ENCODE peak calls at places on chromosomes 13 and 19, in ten cellular contexts. Y, X, B, K, T, S, R, M, G and A are unnamed samples.

GRCh38 chr19:6297202-6297601 is 17.4 kb upstream of the MLLT1 start:
- DNase-seq in Y (no peak), X (peak), B (no peak), K (no peak), T (no peak), S (no peak), R (no peak), M (no peak), G (no peak), A (no peak)

GRCh38 chr19:6233051-6233826 is 46.5 kb downstream of the MLLT1 start:
- DNase-seq in Y (no peak), X (peak), B (no peak), K (no peak), T (no peak), S (peak), R (no peak), M (no peak), G (no peak), A (no peak)

GRCh38 chr19:47445937-47446402 is 25.7 kb downstream of the SLC8A2 start:
- DNase-seq in Y (peak), X (peak), B (peak), K (no peak), T (peak), S (peak), R (peak), M (no peak), G (peak), A (no peak)

GRCh38 chr19:41351339-41352245 is 2.1 kb downstream of the TGFB1 start:
- DNase-seq in Y (peak), X (peak), B (peak), K (peak), T (peak), S (peak), R (peak), M (peak), G (peak), A (peak)

GRCh38 chr13:66210677-66211076 is 1019.5 kb downstream of the PCDH9 start:
- DNase-seq in Y (no peak), X (no peak), B (no peak), K (no peak), T (no peak), S (no peak), R (no peak), M (peak), G (no peak), A (peak)

GRCh38 chr19:47704024-47704423 is 9.2 kb upstream of the EHD2 start:
- DNase-seq in Y (no peak), X (no peak), B (no peak), K (no peak), T (no peak), S (no peak), R (no peak), M (peak), G (no peak), A (no peak)

GRCh38 chr19:3644351-3645066 is 17.9 kb upstream of the CACTIN start:
- DNase-seq in Y (no peak), X (no peak), B (no peak), K (no peak), T (peak), S (no peak), R (no peak), M (peak), G (no peak), A (peak)

GRCh38 chr13:98285317-98285716 is 108.2 kb upstream of the RNF113B start:
- DNase-seq in Y (no peak), X (no peak), B (no peak), K (no peak), T (no peak), S (no peak), R (no peak), M (no peak), G (no peak), A (no peak)

GRCh38 chr13:21137696-21138095 is 38.7 kb downstream of the SKA3 start:
- DNase-seq in Y (no peak), X (no peak), B (no peak), K (no peak), T (no peak), S (no peak), R (no peak), M (no peak), G (no peak), A (no peak)

GRCh38 chr19:1953441-1954094 is 12.6 kb downstream of the CSNK1G2 start:
- DNase-seq in Y (no peak), X (no peak), B (no peak), K (no peak), T (no peak), S (no peak), R (no peak), M (no peak), G (no peak), A (no peak)

GRCh38 chr19:15759962-15760565 is 22.3 kb downstream of the OR10H3 start:
- DNase-seq in Y (no peak), X (no peak), B (no peak), K (no peak), T (no peak), S (no peak), R (no peak), M (no peak), G (no peak), A (no peak)